ENCODE peak calls at places on chromosome 18, in four cellular contexts. One of them, this sample, is unnamed.
A peak's percentile ranks its signal among the peaks of the same experiment; 100 is the strongest.

GRCh38 chr18:14747513-14748474 is at the start of gene ANKRD30B:
- DNase-seq in H1: no peak
- DNase-seq in HepG2: no peak
- DNase-seq in K562: no peak
- DNase-seq in this sample: peak; percentile 8

GRCh38 chr18:3511980-3512379 is 62.0 kb downstream of the TGIF1 start:
- DNase-seq in K562: no peak
- DNase-seq in H1: no peak
- DNase-seq in HepG2: no peak
- DNase-seq in this sample: peak; percentile 40

GRCh38 chr18:74990563-74991081 is 218.3 kb downstream of the PTGR3 start:
- DNase-seq in HepG2: no peak
- DNase-seq in H1: no peak
- DNase-seq in K562: no peak
- DNase-seq in this sample: no peak

GRCh38 chr18:78521744-78522143 is 457.9 kb upstream of the SALL3 start:
- DNase-seq in H1: no peak
- DNase-seq in K562: no peak
- DNase-seq in HepG2: no peak
- DNase-seq in this sample: no peak

GRCh38 chr18:6482198-6482977 is 67.7 kb upstream of the L3MBTL4 start:
- DNase-seq in HepG2: peak; percentile 38
- DNase-seq in H1: peak; percentile 80
- DNase-seq in K562: peak; percentile 49
- DNase-seq in this sample: peak; percentile 67

GRCh38 chr18:68394705-68395104 is 320.2 kb downstream of the TMX3 start:
- DNase-seq in K562: no peak
- DNase-seq in H1: no peak
- DNase-seq in HepG2: no peak
- DNase-seq in this sample: no peak

GRCh38 chr18:12038082-12038660 is 55.5 kb upstream of the ANKRD62 start:
- DNase-seq in H1: peak; percentile 74
- DNase-seq in K562: no peak
- DNase-seq in HepG2: no peak
- DNase-seq in this sample: peak; percentile 43

GRCh38 chr18:13577091-13577697 is 149.2 kb downstream of the FAM210A start:
- DNase-seq in H1: no peak
- DNase-seq in K562: no peak
- DNase-seq in HepG2: no peak
- DNase-seq in this sample: no peak

GRCh38 chr18:10070581-10071000 is 156.8 kb downstream of the VAPA start:
- DNase-seq in K562: no peak
- DNase-seq in HepG2: no peak
- DNase-seq in H1: no peak
- DNase-seq in this sample: no peak

GRCh38 chr18:66111018-66111417 is 360.2 kb downstream of the CDH7 start:
- DNase-seq in K562: no peak
- DNase-seq in H1: no peak
- DNase-seq in HepG2: no peak
- DNase-seq in this sample: no peak

GRCh38 chr18:70672581-70672980 is 383.7 kb downstream of the SOCS6 start:
- DNase-seq in H1: no peak
- DNase-seq in K562: no peak
- DNase-seq in HepG2: no peak
- DNase-seq in this sample: no peak

DNA sequence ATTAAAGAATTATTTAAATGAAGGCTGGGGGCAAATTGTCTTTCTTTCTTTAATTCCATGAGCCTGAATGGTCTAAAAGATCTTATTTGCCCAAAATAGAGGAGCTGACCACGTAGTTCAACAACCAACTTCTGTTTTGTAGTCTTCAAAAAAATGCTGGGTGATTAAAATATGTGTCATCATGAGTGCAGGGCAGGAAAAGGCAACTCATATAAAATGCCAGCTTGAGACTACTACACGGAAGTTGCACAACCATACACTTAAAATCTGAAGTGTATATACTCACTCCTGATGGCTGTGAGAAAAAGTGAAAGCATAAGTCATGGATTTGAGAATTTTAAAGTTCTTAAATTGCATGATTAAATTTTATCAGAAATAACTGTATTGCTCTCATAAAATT is 210.9 kb downstream of the DYM start:
- DNase-seq in HepG2: no peak
- DNase-seq in K562: no peak
- DNase-seq in H1: no peak
- DNase-seq in this sample: no peak
- TF ChIP-seq JUND in HepG2: no peak
- TF ChIP-seq JUND in K562: no peak
- TF ChIP-seq JUND in H1: no peak
- TF ChIP-seq JUND in this sample: peak; percentile 45

GRCh38 chr18:22387364-22387763 is 30.4 kb downstream of the CTAGE1 start:
- DNase-seq in K562: no peak
- DNase-seq in HepG2: no peak
- DNase-seq in H1: no peak
- DNase-seq in this sample: no peak

GRCh38 chr18:22387787-22388186 is 29.9 kb downstream of the CTAGE1 start:
- DNase-seq in K562: no peak
- DNase-seq in H1: no peak
- DNase-seq in HepG2: no peak
- DNase-seq in this sample: no peak

DNA sequence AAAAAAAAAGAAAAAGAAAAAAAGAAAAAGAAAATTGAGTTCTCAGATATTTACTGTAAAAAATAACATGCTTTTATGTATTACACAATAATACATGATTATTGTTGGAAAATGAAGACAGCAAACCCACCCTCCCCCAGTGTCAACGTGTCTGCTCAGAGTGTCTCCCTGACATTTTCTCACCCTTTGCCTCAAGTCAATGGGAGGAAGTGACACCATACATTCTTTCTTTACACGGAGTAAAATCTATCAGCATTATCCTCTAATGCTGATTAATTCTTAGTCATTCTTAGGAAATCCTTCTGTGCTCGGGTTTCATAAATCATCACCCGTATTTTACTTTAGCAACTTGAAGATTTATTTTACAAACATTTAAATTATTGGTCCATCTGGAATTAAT is 32.0 kb downstream of the CTAGE1 start:
- DNase-seq in K562: no peak
- DNase-seq in HepG2: no peak
- DNase-seq in H1: no peak
- DNase-seq in this sample: no peak
- TF ChIP-seq POLR2AphosphoS5 in K562: no peak
- TF ChIP-seq POLR2AphosphoS5 in HepG2: no peak
- TF ChIP-seq POLR2AphosphoS5 in H1: no peak
- TF ChIP-seq POLR2AphosphoS5 in this sample: no peak

GRCh38 chr18:37689841-37690240 is 124.2 kb upstream of the CELF4 start:
- DNase-seq in K562: no peak
- DNase-seq in H1: no peak
- DNase-seq in HepG2: no peak
- DNase-seq in this sample: no peak
- TF ChIP-seq CHD2 in K562: no peak
- TF ChIP-seq CHD2 in H1: no peak
- TF ChIP-seq CHD2 in HepG2: no peak
- TF ChIP-seq CHD2 in this sample: no peak

GRCh38 chr18:43009666-43010065 is 105.8 kb downstream of the RIT2 start:
- DNase-seq in H1: no peak
- DNase-seq in K562: no peak
- DNase-seq in HepG2: no peak
- DNase-seq in this sample: no peak

GRCh38 chr18:43017622-43018021 is 97.9 kb downstream of the RIT2 start:
- DNase-seq in HepG2: no peak
- DNase-seq in K562: no peak
- DNase-seq in H1: no peak
- DNase-seq in this sample: peak; percentile 2

GRCh38 chr18:43013489-43013888 is 102.0 kb downstream of the RIT2 start:
- DNase-seq in H1: no peak
- DNase-seq in K562: no peak
- DNase-seq in HepG2: no peak
- DNase-seq in this sample: no peak

GRCh38 chr18:43010611-43011010 is 104.9 kb downstream of the RIT2 start:
- DNase-seq in HepG2: no peak
- DNase-seq in K562: no peak
- DNase-seq in H1: no peak
- DNase-seq in this sample: no peak

GRCh38 chr18:43012951-43013350 is 102.5 kb downstream of the RIT2 start:
- DNase-seq in K562: no peak
- DNase-seq in HepG2: no peak
- DNase-seq in H1: no peak
- DNase-seq in this sample: no peak
- TF ChIP-seq JUND in K562: no peak
- TF ChIP-seq JUND in HepG2: no peak
- TF ChIP-seq JUND in H1: no peak
- TF ChIP-seq JUND in this sample: no peak

DNA sequence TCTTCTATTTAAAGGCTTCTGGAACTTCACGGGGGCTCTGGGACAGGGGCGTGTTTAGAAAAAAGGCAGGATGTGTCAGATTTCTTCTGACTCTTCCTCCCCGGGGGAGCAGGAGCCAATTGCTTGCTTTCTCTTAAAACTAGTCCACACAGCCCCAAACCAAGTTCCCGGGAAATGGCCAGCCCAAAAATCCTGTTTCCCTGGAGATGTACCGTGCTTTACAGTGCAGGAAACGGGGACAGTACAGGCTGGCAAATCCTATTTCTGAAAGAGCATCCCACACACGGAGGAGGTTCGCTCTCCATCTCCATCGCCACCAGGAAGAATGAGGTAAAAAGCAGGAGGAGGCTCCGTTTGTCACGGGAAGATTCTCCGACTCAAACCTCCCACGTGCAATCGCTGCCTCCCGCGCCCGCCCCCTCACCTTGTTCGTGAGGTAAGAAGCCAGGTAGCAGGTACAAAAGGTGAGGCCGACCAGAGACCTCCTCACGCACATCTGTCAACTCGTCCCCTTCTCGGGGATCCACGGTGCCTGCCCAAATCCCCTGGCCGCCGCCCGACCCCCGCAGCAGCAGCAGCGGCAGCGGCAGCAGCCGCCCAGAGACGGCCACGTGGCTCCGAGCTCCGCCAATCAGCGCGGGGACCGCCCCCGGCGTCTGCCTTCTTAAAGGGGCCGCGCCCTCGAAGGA is 15.6 kb upstream of the RIOK3 start:
- DNase-seq in K562: peak; percentile 96
- DNase-seq in HepG2: peak; percentile 39
- DNase-seq in H1: peak; percentile 93
- DNase-seq in this sample: peak; percentile 90
- TF ChIP-seq POLR2AphosphoS5 in K562: peak; percentile 61
- TF ChIP-seq POLR2AphosphoS5 in HepG2: peak; percentile 63
- TF ChIP-seq POLR2AphosphoS5 in H1: no peak
- TF ChIP-seq POLR2AphosphoS5 in this sample: no peak

GRCh38 chr18:77069931-77070330 is 62.7 kb downstream of the MBP start:
- DNase-seq in H1: no peak
- DNase-seq in HepG2: no peak
- DNase-seq in K562: no peak
- DNase-seq in this sample: no peak

GRCh38 chr18:77069482-77069881 is 63.1 kb downstream of the MBP start:
- DNase-seq in K562: no peak
- DNase-seq in H1: no peak
- DNase-seq in HepG2: no peak
- DNase-seq in this sample: no peak

GRCh38 chr18:77068321-77068841 is 64.2 kb downstream of the MBP start:
- DNase-seq in K562: no peak
- DNase-seq in H1: no peak
- DNase-seq in HepG2: no peak
- DNase-seq in this sample: no peak

GRCh38 chr18:77067315-77068061 is 65.1 kb downstream of the MBP start:
- DNase-seq in H1: no peak
- DNase-seq in HepG2: peak; percentile 34
- DNase-seq in K562: no peak
- DNase-seq in this sample: no peak

GRCh38 chr18:77068890-77069312 is 63.7 kb downstream of the MBP start:
- DNase-seq in H1: no peak
- DNase-seq in HepG2: no peak
- DNase-seq in K562: no peak
- DNase-seq in this sample: no peak
- TF ChIP-seq CHD2 in H1: no peak
- TF ChIP-seq CHD2 in HepG2: no peak
- TF ChIP-seq CHD2 in K562: no peak
- TF ChIP-seq CHD2 in this sample: no peak

GRCh38 chr18:58894937-58895336 is 30.3 kb downstream of the ZNF532 start:
- DNase-seq in HepG2: no peak
- DNase-seq in K562: no peak
- DNase-seq in H1: no peak
- DNase-seq in this sample: no peak
- TF ChIP-seq JUND in HepG2: no peak
- TF ChIP-seq JUND in K562: no peak
- TF ChIP-seq JUND in H1: no peak
- TF ChIP-seq JUND in this sample: no peak

GRCh38 chr18:50099725-50100414 is 95.1 kb downstream of the MYO5B start:
- DNase-seq in H1: no peak
- DNase-seq in HepG2: no peak
- DNase-seq in K562: no peak
- DNase-seq in this sample: no peak
- TF ChIP-seq POLR2AphosphoS5 in H1: no peak
- TF ChIP-seq POLR2AphosphoS5 in HepG2: no peak
- TF ChIP-seq POLR2AphosphoS5 in K562: no peak
- TF ChIP-seq POLR2AphosphoS5 in this sample: no peak

GRCh38 chr18:24958001-24958400 is 394.0 kb downstream of the ZNF521 start:
- DNase-seq in HepG2: no peak
- DNase-seq in H1: no peak
- DNase-seq in K562: no peak
- DNase-seq in this sample: no peak

GRCh38 chr18:24964213-24964612 is 387.8 kb downstream of the ZNF521 start:
- DNase-seq in K562: no peak
- DNase-seq in H1: no peak
- DNase-seq in HepG2: no peak
- DNase-seq in this sample: no peak

DNA sequence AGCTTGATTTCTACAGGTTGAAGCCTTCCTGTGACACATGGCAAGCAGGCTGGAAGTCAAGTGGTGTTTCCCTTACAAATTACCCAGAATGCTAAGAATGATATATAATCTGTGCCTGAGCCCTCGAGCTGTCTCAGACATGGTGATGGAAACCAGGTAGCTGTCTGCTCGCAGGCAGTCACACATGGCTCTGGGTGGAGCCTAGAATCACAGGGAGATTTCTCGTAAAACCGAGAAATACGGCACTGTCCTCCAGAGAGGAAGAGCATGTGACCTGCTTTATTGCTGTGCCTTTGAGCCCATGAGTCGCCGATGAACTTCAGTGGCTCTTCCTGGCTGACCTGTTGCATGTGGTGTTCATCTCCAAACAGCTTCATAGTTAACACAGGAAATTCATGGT is 392.9 kb downstream of the ZNF521 start:
- DNase-seq in K562: no peak
- DNase-seq in HepG2: no peak
- DNase-seq in H1: no peak
- DNase-seq in this sample: peak; percentile 43
- TF ChIP-seq CHD2 in K562: no peak
- TF ChIP-seq CHD2 in HepG2: no peak
- TF ChIP-seq CHD2 in H1: no peak
- TF ChIP-seq CHD2 in this sample: peak; percentile 47

This sample was measured in SK-N-SH.